ENCODE peak calls at places on chromosomes 11 and 22, in seven cellular contexts. One of them, this sample, is unnamed.

GRCh38 chr11:126824035-126824607 is 176.4 kb downstream of the KIRREL3 start:
- DNase-seq in Panc1: no peak
- DNase-seq in WERI-Rb-1: no peak
- DNase-seq in HFF-Myc: no peak
- DNase-seq in adipocyte: no peak
- DNase-seq in upper lobe of right lung: no peak
- DNase-seq in stomach: no peak
- DNase-seq in this sample: no peak

GRCh38 chr22:50138036-50138435 is 32.5 kb upstream of the PANX2 start:
- DNase-seq in Panc1: no peak
- DNase-seq in WERI-Rb-1: no peak
- DNase-seq in HFF-Myc: no peak
- DNase-seq in adipocyte: no peak
- DNase-seq in upper lobe of right lung: no peak
- DNase-seq in stomach: no peak
- DNase-seq in this sample: no peak

GRCh38 chr11:127925430-127925829 is 661.9 kb downstream of the ETS1 start:
- DNase-seq in Panc1: no peak
- DNase-seq in WERI-Rb-1: no peak
- DNase-seq in HFF-Myc: no peak
- DNase-seq in adipocyte: no peak
- DNase-seq in upper lobe of right lung: no peak
- DNase-seq in stomach: no peak
- DNase-seq in this sample: no peak

GRCh38 chr11:132620423-132620822 is 911.9 kb downstream of the OPCML start:
- DNase-seq in Panc1: no peak
- DNase-seq in WERI-Rb-1: no peak
- DNase-seq in HFF-Myc: no peak
- DNase-seq in adipocyte: no peak
- DNase-seq in upper lobe of right lung: no peak
- DNase-seq in stomach: no peak
- DNase-seq in this sample: no peak

GRCh38 chr22:21450320-21450831 is 16.8 kb upstream of the TMEM191C start:
- DNase-seq in Panc1: no peak
- DNase-seq in WERI-Rb-1: no peak
- DNase-seq in HFF-Myc: no peak
- DNase-seq in adipocyte: no peak
- DNase-seq in upper lobe of right lung: peak; percentile 43
- DNase-seq in stomach: peak; percentile 18
- DNase-seq in this sample: no peak

GRCh38 chr22:24140357-24140756 is 40.9 kb upstream of the SUSD2 start:
- DNase-seq in Panc1: no peak
- DNase-seq in WERI-Rb-1: no peak
- DNase-seq in HFF-Myc: no peak
- DNase-seq in adipocyte: no peak
- DNase-seq in upper lobe of right lung: no peak
- DNase-seq in stomach: no peak
- DNase-seq in this sample: no peak

GRCh38 chr11:74434528-74434927 is 32.8 kb downstream of the KCNE3 start:
- DNase-seq in Panc1: no peak
- DNase-seq in WERI-Rb-1: no peak
- DNase-seq in HFF-Myc: no peak
- DNase-seq in adipocyte: no peak
- DNase-seq in upper lobe of right lung: no peak
- DNase-seq in stomach: no peak
- DNase-seq in this sample: no peak

GRCh38 chr11:11227686-11228085 is 125.4 kb downstream of the CSNK2A3 start:
- DNase-seq in Panc1: no peak
- DNase-seq in WERI-Rb-1: no peak
- DNase-seq in HFF-Myc: no peak
- DNase-seq in adipocyte: no peak
- DNase-seq in upper lobe of right lung: no peak
- DNase-seq in stomach: no peak
- DNase-seq in this sample: no peak

GRCh38 chr11:115606223-115607220 is 102.3 kb upstream of the CADM1 start:
- DNase-seq in Panc1: no peak
- DNase-seq in WERI-Rb-1: peak; percentile 16
- DNase-seq in HFF-Myc: no peak
- DNase-seq in adipocyte: peak; percentile 75
- DNase-seq in upper lobe of right lung: no peak
- DNase-seq in stomach: peak; percentile 31
- DNase-seq in this sample: no peak

GRCh38 chr11:63747006-63747405 is 21.6 kb downstream of the ZFTA start:
- DNase-seq in Panc1: no peak
- DNase-seq in WERI-Rb-1: no peak
- DNase-seq in HFF-Myc: no peak
- DNase-seq in adipocyte: peak; percentile 87
- DNase-seq in upper lobe of right lung: no peak
- DNase-seq in stomach: no peak
- DNase-seq in this sample: no peak

GRCh38 chr11:2482745-2483144 is 37.9 kb downstream of the KCNQ1 start:
- DNase-seq in Panc1: no peak
- DNase-seq in WERI-Rb-1: no peak
- DNase-seq in HFF-Myc: no peak
- DNase-seq in adipocyte: no peak
- DNase-seq in upper lobe of right lung: peak; percentile 25
- DNase-seq in stomach: no peak
- DNase-seq in this sample: no peak

GRCh38 chr22:27495325-27495724 is 306.2 kb downstream of the MN1 start:
- DNase-seq in Panc1: no peak
- DNase-seq in WERI-Rb-1: no peak
- DNase-seq in HFF-Myc: no peak
- DNase-seq in adipocyte: no peak
- DNase-seq in upper lobe of right lung: no peak
- DNase-seq in stomach: no peak
- DNase-seq in this sample: no peak

GRCh38 chr22:27494821-27495220 is 306.7 kb downstream of the MN1 start:
- DNase-seq in Panc1: no peak
- DNase-seq in WERI-Rb-1: no peak
- DNase-seq in HFF-Myc: no peak
- DNase-seq in adipocyte: no peak
- DNase-seq in upper lobe of right lung: no peak
- DNase-seq in stomach: no peak
- DNase-seq in this sample: no peak

GRCh38 chr22:27491888-27492287 is 309.7 kb downstream of the MN1 start:
- DNase-seq in Panc1: no peak
- DNase-seq in WERI-Rb-1: no peak
- DNase-seq in HFF-Myc: no peak
- DNase-seq in adipocyte: no peak
- DNase-seq in upper lobe of right lung: no peak
- DNase-seq in stomach: no peak
- DNase-seq in this sample: no peak

GRCh38 chr22:27492566-27493201 is 308.9 kb downstream of the MN1 start:
- DNase-seq in Panc1: no peak
- DNase-seq in WERI-Rb-1: no peak
- DNase-seq in HFF-Myc: no peak
- DNase-seq in adipocyte: no peak
- DNase-seq in upper lobe of right lung: no peak
- DNase-seq in stomach: no peak
- DNase-seq in this sample: no peak

GRCh38 chr22:27493797-27494196 is 307.8 kb downstream of the MN1 start:
- DNase-seq in Panc1: no peak
- DNase-seq in WERI-Rb-1: no peak
- DNase-seq in HFF-Myc: no peak
- DNase-seq in adipocyte: no peak
- DNase-seq in upper lobe of right lung: no peak
- DNase-seq in stomach: no peak
- DNase-seq in this sample: no peak
- H3K4me3 ChIP-seq in Panc1: no peak overlapping the region
- H3K4me3 ChIP-seq in WERI-Rb-1: no peak overlapping the region
- H3K4me3 ChIP-seq in HFF-Myc: no peak overlapping the region
- H3K4me3 ChIP-seq in adipocyte: no peak overlapping the region
- H3K4me3 ChIP-seq in upper lobe of right lung: no peak overlapping the region
- H3K4me3 ChIP-seq in stomach: no peak overlapping the region
- H3K4me3 ChIP-seq in this sample: no peak overlapping the region

GRCh38 chr11:70696076-70696475 is 297.7 kb downstream of the CTTN start:
- DNase-seq in Panc1: no peak
- DNase-seq in WERI-Rb-1: no peak
- DNase-seq in HFF-Myc: no peak
- DNase-seq in adipocyte: no peak
- DNase-seq in upper lobe of right lung: no peak
- DNase-seq in stomach: no peak
- DNase-seq in this sample: no peak

GRCh38 chr11:70697701-70698100 is 299.4 kb downstream of the CTTN start:
- DNase-seq in Panc1: no peak
- DNase-seq in WERI-Rb-1: no peak
- DNase-seq in HFF-Myc: no peak
- DNase-seq in adipocyte: no peak
- DNase-seq in upper lobe of right lung: no peak
- DNase-seq in stomach: no peak
- DNase-seq in this sample: no peak

GRCh38 chr11:70696564-70696963 is 298.2 kb downstream of the CTTN start:
- DNase-seq in Panc1: no peak
- DNase-seq in WERI-Rb-1: no peak
- DNase-seq in HFF-Myc: no peak
- DNase-seq in adipocyte: no peak
- DNase-seq in upper lobe of right lung: no peak
- DNase-seq in stomach: no peak
- DNase-seq in this sample: no peak

GRCh38 chr11:70694371-70694770 is 296.0 kb downstream of the CTTN start:
- DNase-seq in Panc1: no peak
- DNase-seq in WERI-Rb-1: no peak
- DNase-seq in HFF-Myc: no peak
- DNase-seq in adipocyte: no peak
- DNase-seq in upper lobe of right lung: no peak
- DNase-seq in stomach: no peak
- DNase-seq in this sample: no peak

GRCh38 chr11:70695086-70695960 is 297.0 kb downstream of the CTTN start:
- DNase-seq in Panc1: no peak
- DNase-seq in WERI-Rb-1: no peak
- DNase-seq in HFF-Myc: no peak
- DNase-seq in adipocyte: no peak
- DNase-seq in upper lobe of right lung: no peak
- DNase-seq in stomach: no peak
- DNase-seq in this sample: no peak
- H3K4me3 ChIP-seq in Panc1: no peak overlapping the region
- H3K4me3 ChIP-seq in WERI-Rb-1: no peak overlapping the region
- H3K4me3 ChIP-seq in HFF-Myc: no peak overlapping the region
- H3K4me3 ChIP-seq in adipocyte: no peak overlapping the region
- H3K4me3 ChIP-seq in upper lobe of right lung: no peak overlapping the region
- H3K4me3 ChIP-seq in stomach: no peak overlapping the region
- H3K4me3 ChIP-seq in this sample: no peak overlapping the region

GRCh38 chr11:19577391-19577831 is 135.2 kb upstream of the NAV2 start:
- DNase-seq in Panc1: no peak
- DNase-seq in WERI-Rb-1: no peak
- DNase-seq in HFF-Myc: no peak
- DNase-seq in adipocyte: peak; percentile 31
- DNase-seq in upper lobe of right lung: no peak
- DNase-seq in stomach: peak; percentile 41
- DNase-seq in this sample: no peak
- H3K4me3 ChIP-seq in Panc1: no peak overlapping the region
- H3K4me3 ChIP-seq in WERI-Rb-1: no peak overlapping the region
- H3K4me3 ChIP-seq in HFF-Myc: no peak overlapping the region
- H3K4me3 ChIP-seq in adipocyte: peak overlapping the region; percentile 33
- H3K4me3 ChIP-seq in upper lobe of right lung: no peak overlapping the region
- H3K4me3 ChIP-seq in stomach: no peak overlapping the region
- H3K4me3 ChIP-seq in this sample: no peak overlapping the region

GRCh38 chr11:106022795-106023275 is 795 bp upstream of the MSANTD4 start:
- DNase-seq in Panc1: no peak
- DNase-seq in WERI-Rb-1: no peak
- DNase-seq in HFF-Myc: no peak
- DNase-seq in adipocyte: no peak
- DNase-seq in upper lobe of right lung: no peak
- DNase-seq in stomach: no peak
- DNase-seq in this sample: no peak
- H3K4me3 ChIP-seq in Panc1: peak overlapping the region; percentile 77
- H3K4me3 ChIP-seq in WERI-Rb-1: peak overlapping the region; percentile 82
- H3K4me3 ChIP-seq in HFF-Myc: peak overlapping the region; percentile 89
- H3K4me3 ChIP-seq in adipocyte: peak overlapping the region; percentile 92
- H3K4me3 ChIP-seq in upper lobe of right lung: peak overlapping the region; percentile 86
- H3K4me3 ChIP-seq in stomach: peak overlapping the region; percentile 82
- H3K4me3 ChIP-seq in this sample: peak overlapping the region; percentile 92

DNA sequence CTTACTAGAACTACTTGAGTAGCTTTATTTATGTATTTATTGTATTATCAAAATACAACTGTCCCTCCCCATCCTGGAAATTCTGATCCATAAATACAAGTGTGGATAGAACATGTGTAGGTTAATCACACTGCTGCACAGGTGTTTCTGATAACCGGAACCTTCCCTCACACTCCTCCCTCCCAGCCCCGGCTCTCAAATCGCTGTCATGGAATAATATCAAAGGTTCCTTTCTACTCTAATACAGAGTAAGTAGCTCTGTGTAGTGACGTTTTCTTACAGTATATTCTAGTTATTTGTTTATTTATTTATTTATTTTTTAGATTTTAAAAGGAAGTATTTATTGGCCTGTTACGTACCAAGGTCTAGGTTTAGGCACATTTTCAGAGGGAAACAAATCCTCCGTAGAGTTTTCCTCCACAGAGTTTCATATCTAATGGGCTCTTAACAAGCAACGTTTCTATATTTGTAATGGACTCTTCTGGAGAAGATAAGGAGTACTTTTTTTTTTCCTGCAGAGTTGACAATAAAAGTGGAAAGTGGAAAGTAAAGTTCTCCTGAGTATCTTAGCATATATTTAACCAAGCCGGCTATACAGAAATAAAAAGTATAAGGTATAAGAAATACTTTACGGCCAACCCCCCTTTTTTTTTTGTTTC is 129.0 kb upstream of the CARD18 start:
- DNase-seq in Panc1: no peak
- DNase-seq in WERI-Rb-1: no peak
- DNase-seq in HFF-Myc: no peak
- DNase-seq in adipocyte: no peak
- DNase-seq in upper lobe of right lung: no peak
- DNase-seq in stomach: no peak
- DNase-seq in this sample: no peak
- H3K4me3 ChIP-seq in Panc1: no peak overlapping the region
- H3K4me3 ChIP-seq in WERI-Rb-1: no peak overlapping the region
- H3K4me3 ChIP-seq in HFF-Myc: no peak overlapping the region
- H3K4me3 ChIP-seq in adipocyte: no peak overlapping the region
- H3K4me3 ChIP-seq in upper lobe of right lung: no peak overlapping the region
- H3K4me3 ChIP-seq in stomach: no peak overlapping the region
- H3K4me3 ChIP-seq in this sample: no peak overlapping the region

GRCh38 chr11:8168485-8169257 is at the start of gene RIC3:
- DNase-seq in Panc1: no peak
- DNase-seq in WERI-Rb-1: peak; percentile 66
- DNase-seq in HFF-Myc: no peak
- DNase-seq in adipocyte: no peak
- DNase-seq in upper lobe of right lung: peak; percentile 79
- DNase-seq in stomach: peak; percentile 33
- DNase-seq in this sample: no peak

DNA sequence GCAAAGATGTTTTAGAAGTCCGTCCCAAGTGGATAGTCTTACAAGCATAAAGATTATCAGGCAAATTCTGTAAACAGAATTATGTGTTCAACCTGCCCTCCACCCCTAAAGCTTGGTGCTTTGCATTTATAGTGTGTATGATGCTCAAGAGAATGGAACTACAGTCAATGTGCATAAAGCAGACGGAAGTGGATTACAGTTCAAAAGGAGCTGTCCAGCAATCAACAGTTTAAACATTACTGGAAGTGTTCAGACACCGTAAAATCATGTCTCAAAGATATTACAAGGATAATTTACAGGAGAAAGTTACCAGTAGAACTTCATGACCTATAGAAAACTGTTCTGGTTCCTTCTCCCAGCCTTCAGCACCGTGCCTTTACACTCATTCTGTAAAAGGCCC is 1.0 kb downstream of the RIC3 start:
- DNase-seq in Panc1: no peak
- DNase-seq in WERI-Rb-1: no peak
- DNase-seq in HFF-Myc: no peak
- DNase-seq in adipocyte: peak; percentile 3
- DNase-seq in upper lobe of right lung: no peak
- DNase-seq in stomach: no peak
- DNase-seq in this sample: no peak
- H3K4me3 ChIP-seq in Panc1: no peak overlapping the region
- H3K4me3 ChIP-seq in WERI-Rb-1: peak overlapping the region; percentile 81
- H3K4me3 ChIP-seq in HFF-Myc: no peak overlapping the region
- H3K4me3 ChIP-seq in adipocyte: no peak overlapping the region
- H3K4me3 ChIP-seq in upper lobe of right lung: peak overlapping the region; percentile 50
- H3K4me3 ChIP-seq in stomach: peak overlapping the region; percentile 60
- H3K4me3 ChIP-seq in this sample: no peak overlapping the region

GRCh38 chr11:18745251-18745650 is 19.3 kb upstream of the IGSF22 start:
- DNase-seq in Panc1: no peak
- DNase-seq in WERI-Rb-1: no peak
- DNase-seq in HFF-Myc: no peak
- DNase-seq in adipocyte: no peak
- DNase-seq in upper lobe of right lung: no peak
- DNase-seq in stomach: no peak
- DNase-seq in this sample: no peak
- H3K4me3 ChIP-seq in Panc1: no peak overlapping the region
- H3K4me3 ChIP-seq in WERI-Rb-1: no peak overlapping the region
- H3K4me3 ChIP-seq in HFF-Myc: no peak overlapping the region
- H3K4me3 ChIP-seq in adipocyte: no peak overlapping the region
- H3K4me3 ChIP-seq in upper lobe of right lung: no peak overlapping the region
- H3K4me3 ChIP-seq in stomach: no peak overlapping the region
- H3K4me3 ChIP-seq in this sample: no peak overlapping the region

This sample was measured in SK-N-MC.